ENCODE peak calls at places on chromosome 12, in five cellular contexts. S is activated CD4-positive, CD25-positive, alpha-beta regulatory T cell treated with anti-CD3 and anti-CD28 coated beads, Interleukin-2, amount 50 U/mL, for 16 hours; K is activated T-helper 9 cell treated with anti-CD3 and anti-CD28 coated beads, Interleukin-2, amount 50 U/mL, for 16 hours; M is IMR-90; W is fibroblast of pulmonary artery. T is an unnamed sample.

GRCh38 chr12:92070054-92070863 is 75.4 kb downstream of the BTG1 start:
- DNase-seq in W (no peak), M (no peak), S (no peak), K (no peak), T (no peak)

GRCh38 chr12:44381341-44381740 is 494.8 kb downstream of the NELL2 start:
- DNase-seq in S (no peak), M (no peak), K (no peak), W (no peak), T (no peak)

GRCh38 chr12:102769323-102769916 is 147.6 kb downstream of the PAH start:
- DNase-seq in M (peak), W (peak), S (no peak), K (no peak), T (peak)

GRCh38 chr12:76138656-76139055 is 54.2 kb upstream of the NAP1L1 start:
- DNase-seq in S (no peak), M (no peak), W (no peak), K (no peak), T (no peak)

GRCh38 chr12:103966736-103967135 is 1.1 kb downstream of the TDG start:
- DNase-seq in M (no peak), W (no peak), K (no peak), S (no peak), T (no peak)

GRCh38 chr12:122406701-122407154 is 15.7 kb downstream of the CLIP1 start:
- DNase-seq in S (no peak), W (peak), K (no peak), M (peak), T (no peak)

GRCh38 chr12:6095269-6095668 is 29.2 kb downstream of the VWF start:
- DNase-seq in K (no peak), S (no peak), W (no peak), M (no peak), T (no peak)

GRCh38 chr12:754871-755562 is 2.6 kb downstream of the WNK1 start:
- DNase-seq in M (peak), S (no peak), W (peak), K (no peak), T (peak)

GRCh38 chr12:9910716-9911421 is 21.3 kb downstream of the CLEC2A start:
- DNase-seq in S (no peak), M (no peak), K (no peak), W (no peak), T (no peak)

GRCh38 chr12:132285991-132286681 is 43.3 kb downstream of the GALNT9 start:
- DNase-seq in S (no peak), K (no peak), W (peak), M (peak), T (peak)

GRCh38 chr12:57618966-57619433 is 7.8 kb downstream of the ARHGEF25 start:
- DNase-seq in W (no peak), K (no peak), S (no peak), M (no peak), T (no peak)

GRCh38 chr12:104456417-104456949 is at the start of gene CHST11:
- DNase-seq in K (peak), W (peak), M (peak), S (peak), T (peak)

GRCh38 chr12:98618952-98619351 is 25.5 kb downstream of the SLC25A3 start:
- DNase-seq in M (peak), K (no peak), W (peak), S (no peak), T (no peak)

GRCh38 chr12:3225796-3226180 is 148.6 kb downstream of the TSPAN9 start:
- DNase-seq in K (no peak), M (peak), S (no peak), W (no peak), T (peak)

GRCh38 chr12:120376416-120376815 is 7.5 kb upstream of the MSI1 start:
- DNase-seq in M (no peak), K (no peak), W (no peak), S (no peak), T (no peak)

GRCh38 chr12:570949-571794 is 92.1 kb downstream of the NINJ2 start:
- DNase-seq in M (peak), W (peak), K (no peak), S (no peak), T (peak)

GRCh38 chr12:2334291-2335088 is 281.7 kb downstream of the CACNA1C start:
- DNase-seq in M (no peak), W (no peak), S (no peak), K (no peak), T (no peak)

GRCh38 chr12:24853588-24853987 is 95.3 kb downstream of the BCAT1 start:
- DNase-seq in S (no peak), W (peak), K (no peak), M (peak), T (peak)

GRCh38 chr12:121628536-121628935 is 2.2 kb downstream of the ORAI1 start:
- DNase-seq in K (no peak), W (no peak), S (no peak), M (no peak), T (no peak)

GRCh38 chr12:116616536-116617248 is 57.5 kb downstream of the MAP1LC3B2 start:
- DNase-seq in S (no peak), K (no peak), M (no peak), W (no peak), T (no peak)

GRCh38 chr12:30110970-30111586 is 327.3 kb upstream of the TMTC1 start:
- DNase-seq in W (peak), S (no peak), K (no peak), M (peak), T (peak)

GRCh38 chr12:91913651-91914050 is 232.0 kb downstream of the BTG1 start:
- DNase-seq in W (no peak), M (no peak), K (no peak), S (no peak), T (no peak)

GRCh38 chr12:82627799-82628198 is 58.9 kb upstream of the TMTC2 start:
- DNase-seq in K (no peak), W (peak), M (peak), S (no peak), T (peak)

GRCh38 chr12:45433441-45433868 is 217.6 kb downstream of the ANO6 start:
- DNase-seq in M (no peak), S (no peak), K (no peak), W (no peak), T (peak)

GRCh38 chr12:47742253-47742825 is 16.3 kb downstream of the RAPGEF3 start:
- DNase-seq in S (peak), M (no peak), K (peak), W (peak), T (no peak)

GRCh38 chr12:52358575-52359350 is 8.5 kb downstream of the KRT85 start:
- DNase-seq in K (no peak), W (no peak), S (no peak), M (no peak), T (no peak)

GRCh38 chr12:68263366-68263765 is 10.0 kb upstream of the IL22 start:
- DNase-seq in K (no peak), W (peak), M (peak), S (no peak), T (peak)

GRCh38 chr12:120795441-120796178 is 70.0 kb downstream of the ACADS start:
- DNase-seq in M (no peak), S (no peak), K (no peak), W (no peak), T (no peak)

GRCh38 chr12:95117178-95117599 is 43.8 kb upstream of the NR2C1 start:
- DNase-seq in K (peak), M (peak), W (peak), S (peak), T (peak)

GRCh38 chr12:101945361-101946232 is 68.2 kb downstream of the DRAM1 start:
- DNase-seq in S (no peak), W (no peak), K (no peak), M (peak), T (no peak)

GRCh38 chr12:15928870-15929571 is 17.9 kb downstream of the DERA start:
- DNase-seq in M (no peak), K (no peak), W (no peak), S (no peak), T (no peak)

GRCh38 chr12:7716391-7716790 is 5.2 kb downstream of the DPPA3 start:
- DNase-seq in W (no peak), S (no peak), M (no peak), K (no peak), T (no peak)

GRCh38 chr12:111321317-111321716 is 47.6 kb downstream of the PHETA1 start:
- DNase-seq in K (no peak), S (no peak), M (no peak), W (no peak), T (no peak)

T was measured in astrocyte.